ENCODE peak calls at places on chromosomes 16 and 17, in ten cellular contexts. R is transverse colon, Y is ascending aorta, M is HFF-Myc, C is HL-60, D is BJ, P is left ventricle myocardium inferior, B is esophagus squamous epithelium, Z is cardiac fibroblast, F is stomach. Q is an unnamed sample.

GRCh38 chr17:80603380-80603779 is 58.7 kb downstream of the RPTOR start:
- DNase-seq in R (no peak), Y (no peak), M (no peak), C (no peak), D (no peak), P (no peak), B (no peak), Z (no peak), F (no peak), Q (no peak)

GRCh38 chr17:44557653-44558285 is 485 bp downstream of the FZD2 start:
- DNase-seq in R (peak), Y (peak), M (no peak), C (peak), D (no peak), P (peak), B (no peak), Z (peak), F (peak), Q (peak)

GRCh38 chr17:49041527-49041926 is 44.3 kb downstream of the IGF2BP1 start:
- DNase-seq in R (no peak), Y (no peak), M (no peak), C (no peak), D (no peak), P (no peak), B (no peak), Z (no peak), F (no peak), Q (no peak)

GRCh38 chr16:5615868-5616642 is 518.5 kb upstream of the EEF2KMT start:
- DNase-seq in R (peak), Y (no peak), M (peak), C (peak), D (no peak), P (peak), B (no peak), Z (peak), F (peak), Q (no peak)

GRCh38 chr17:18862011-18862410 is 4.1 kb downstream of the PRPSAP2 start:
- DNase-seq in R (no peak), Y (peak), M (no peak), C (no peak), D (no peak), P (no peak), B (no peak), Z (no peak), F (no peak), Q (no peak)

GRCh38 chr17:56174421-56174820 is 21.1 kb downstream of the ANKFN1 start:
- DNase-seq in R (no peak), Y (no peak), M (no peak), C (no peak), D (no peak), P (no peak), B (no peak), Z (no peak), F (no peak), Q (no peak)

GRCh38 chr17:20944014-20944905 is 98.6 kb downstream of the USP22 start:
- DNase-seq in R (peak), Y (no peak), M (no peak), C (no peak), D (no peak), P (no peak), B (no peak), Z (no peak), F (peak), Q (peak)

GRCh38 chr17:37239690-37240344 is 136.0 kb upstream of the C17orf78 start:
- DNase-seq in R (no peak), Y (no peak), M (no peak), C (no peak), D (no peak), P (no peak), B (no peak), Z (peak), F (no peak), Q (peak)

GRCh38 chr17:7215652-7216139 is 3.9 kb downstream of the DLG4 start:
- DNase-seq in R (no peak), Y (no peak), M (no peak), C (no peak), D (no peak), P (no peak), B (no peak), Z (no peak), F (no peak), Q (no peak)

GRCh38 chr16:30185683-30186421 is 2.5 kb downstream of the CORO1A start:
- DNase-seq in R (peak), Y (peak), M (no peak), C (peak), D (no peak), P (peak), B (no peak), Z (no peak), F (peak), Q (no peak)

DNA sequence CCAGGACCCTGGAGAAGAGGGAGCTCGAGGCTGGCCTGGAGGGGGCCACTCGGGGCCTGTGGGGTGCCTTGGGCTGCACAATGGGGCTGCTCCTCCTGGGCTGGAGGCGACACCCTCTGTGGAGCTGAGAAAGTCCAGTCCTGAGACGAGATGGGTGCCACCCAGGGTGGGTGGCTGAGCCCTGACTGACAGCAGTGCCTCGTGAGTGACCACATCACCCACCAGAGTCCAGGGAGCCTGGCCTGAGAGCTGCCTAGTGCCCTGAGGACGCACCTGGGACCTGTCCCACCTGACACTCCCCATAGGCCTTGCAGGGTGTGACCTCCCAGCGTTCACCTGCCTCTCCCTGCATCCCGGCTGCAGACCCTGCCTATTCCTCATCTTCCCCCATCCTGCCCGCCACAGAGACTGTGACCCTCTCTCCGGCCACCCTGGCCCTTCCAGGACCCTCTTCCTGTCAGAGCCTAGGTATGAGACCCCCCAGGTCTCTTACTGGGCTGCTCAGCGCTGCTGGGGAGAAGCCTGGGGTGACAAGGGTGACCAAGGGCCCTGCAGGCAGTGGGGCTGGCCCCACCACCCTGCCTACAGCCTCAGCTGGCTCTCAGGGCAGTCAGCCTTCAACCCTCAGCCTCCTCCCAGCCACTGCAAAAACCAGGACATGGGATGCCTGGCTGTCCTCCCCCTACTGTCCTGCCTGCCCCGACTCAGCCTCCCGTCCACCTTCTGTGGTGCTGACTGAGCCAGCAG is 41.2 kb downstream of the TNFRSF13B start:
- DNase-seq in R (no peak), Y (no peak), M (no peak), C (no peak), D (no peak), P (peak), B (no peak), Z (no peak), F (no peak), Q (no peak)
- TF ChIP-seq CTCF in R (no peak), Y (no peak), M (no peak), C (no peak), D (no peak), P (no peak), B (no peak), Z (no peak), F (no peak), Q (no peak)

GRCh38 chr16:652454-653021 is 3.4 kb downstream of the WDR90 start:
- DNase-seq in R (no peak), Y (no peak), M (no peak), C (no peak), D (no peak), P (no peak), B (no peak), Z (no peak), F (no peak), Q (no peak)
- H3K4me3 ChIP-seq in R (no peak), Y (no peak), M (no peak), C (no peak), D (no peak), P (no peak), B (no peak), Z (no peak), F (no peak), Q (no peak)

DNA sequence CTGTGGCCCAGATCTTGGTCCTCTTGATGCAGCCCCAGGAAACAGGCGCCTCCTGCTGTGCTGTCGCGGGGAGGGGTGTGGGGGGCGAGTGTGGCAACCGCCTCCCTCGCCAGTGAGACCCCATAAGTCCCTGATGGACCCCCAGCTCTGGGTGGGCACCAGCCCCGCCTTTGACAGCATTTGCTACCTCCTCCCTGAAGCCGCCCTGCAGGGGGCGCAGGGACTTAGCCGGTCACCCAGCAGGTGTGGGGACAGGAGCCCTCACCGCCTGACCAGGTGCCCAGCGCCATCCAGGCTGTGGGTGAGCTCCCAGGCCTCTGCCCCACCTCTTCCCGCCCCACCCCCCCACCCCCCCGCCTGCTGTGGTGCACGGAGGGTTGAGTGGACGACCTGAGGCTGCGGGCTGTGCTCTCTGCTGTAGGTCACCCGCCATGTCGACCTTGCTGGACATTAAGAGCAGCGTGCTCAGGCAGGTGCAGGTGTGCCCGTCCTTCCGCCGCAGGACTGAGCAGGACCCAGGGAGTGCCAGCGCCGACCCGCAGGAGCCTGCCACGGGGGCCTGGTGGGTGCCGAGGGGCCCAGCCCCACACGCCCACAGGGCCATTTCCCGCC is 4.8 kb downstream of the BAIAP3 start:
- DNase-seq in R (peak), Y (no peak), M (no peak), C (no peak), D (no peak), P (no peak), B (no peak), Z (no peak), F (peak), Q (peak)
- TF ChIP-seq CTCF in R (peak), Y (no peak), M (peak), C (peak), D (peak), P (peak), B (no peak), Z (peak), F (peak), Q (peak)

GRCh38 chr17:34423978-34424813 is 61.2 kb upstream of the CCL1 start:
- DNase-seq in R (no peak), Y (no peak), M (no peak), C (no peak), D (no peak), P (no peak), B (no peak), Z (no peak), F (no peak), Q (no peak)

GRCh38 chr17:34420900-34421299 is 57.9 kb upstream of the CCL1 start:
- DNase-seq in R (no peak), Y (no peak), M (no peak), C (no peak), D (no peak), P (no peak), B (no peak), Z (no peak), F (no peak), Q (no peak)

GRCh38 chr17:34420254-34420766 is 57.3 kb upstream of the CCL1 start:
- DNase-seq in R (peak), Y (peak), M (peak), C (peak), D (no peak), P (peak), B (no peak), Z (peak), F (peak), Q (peak)

GRCh38 chr17:34424814-34425490 is 61.9 kb upstream of the CCL1 start:
- DNase-seq in R (no peak), Y (no peak), M (no peak), C (no peak), D (no peak), P (no peak), B (no peak), Z (no peak), F (no peak), Q (no peak)
- H3K4me3 ChIP-seq in R (no peak), Y (no peak), M (no peak), C (no peak), D (no peak), P (no peak), B (no peak), Z (no peak), F (no peak), Q (no peak)

GRCh38 chr17:50871898-50872297 is 5.7 kb upstream of the TOB1 start:
- DNase-seq in R (no peak), Y (no peak), M (no peak), C (no peak), D (no peak), P (no peak), B (no peak), Z (no peak), F (no peak), Q (no peak)
- TF ChIP-seq CTCF in R (no peak), Y (no peak), M (no peak), C (no peak), D (no peak), P (no peak), B (no peak), Z (no peak), F (no peak), Q (no peak)

GRCh38 chr17:75721463-75722011 is 278 bp downstream of the ITGB4 start:
- DNase-seq in R (peak), Y (no peak), M (no peak), C (no peak), D (no peak), P (no peak), B (no peak), Z (no peak), F (peak), Q (no peak)
- H3K4me3 ChIP-seq in R (peak), Y (peak), M (no peak), C (peak), D (peak), P (peak), B (peak), Z (no peak), F (peak), Q (peak)

GRCh38 chr16:3400779-3401688 is at the start of the genes ZNF174 and ZSCAN32:
- DNase-seq in R (peak), Y (peak), M (peak), C (peak), D (peak), P (peak), B (peak), Z (peak), F (peak), Q (peak)
- TF ChIP-seq CTCF in R (no peak), Y (no peak), M (no peak), C (no peak), D (no peak), P (no peak), B (no peak), Z (no peak), F (no peak), Q (no peak)

DNA sequence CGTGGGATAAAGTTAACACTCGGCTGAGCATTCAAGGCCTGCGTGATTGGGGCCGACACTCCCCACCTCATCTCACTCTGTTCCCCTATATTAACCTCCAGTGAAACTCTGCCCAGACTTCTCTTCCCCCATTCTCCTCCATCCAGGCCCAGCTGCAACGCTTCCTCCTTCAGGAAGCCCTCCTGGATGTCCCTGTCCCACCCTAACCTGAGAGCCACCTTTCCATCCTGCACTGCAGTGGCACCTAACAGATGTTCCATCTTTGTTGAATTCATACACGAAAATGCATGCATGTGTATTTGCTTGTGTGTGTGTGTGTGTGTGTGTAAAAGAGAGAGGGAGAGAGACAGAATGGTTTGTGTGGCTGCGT is 32.6 kb upstream of the SBK1 start:
- DNase-seq in R (no peak), Y (no peak), M (no peak), C (no peak), D (no peak), P (no peak), B (no peak), Z (no peak), F (no peak), Q (no peak)
- H3K4me3 ChIP-seq in R (no peak), Y (no peak), M (no peak), C (no peak), D (no peak), P (peak), B (no peak), Z (no peak), F (no peak), Q (no peak)

GRCh38 chr16:50279142-50279865 is 13.0 kb downstream of the ADCY7 start:
- DNase-seq in R (peak), Y (no peak), M (no peak), C (peak), D (no peak), P (peak), B (no peak), Z (no peak), F (peak), Q (no peak)
- TF ChIP-seq CTCF in R (no peak), Y (no peak), M (no peak), C (no peak), D (no peak), P (no peak), B (no peak), Z (no peak), F (no peak), Q (no peak)